ENCODE peak calls at places on chromosomes 5 and 9, in ten cellular contexts. One of them, this sample, is unnamed.
A peak's percentile ranks its signal among the peaks of the same experiment; 100 is the strongest.

GRCh38 chr9:71120439-71121247 is 778 bp downstream of the TRPM3 start:
- DNase-seq in lung: no peak
- DNase-seq in epithelial cell of esophagus: peak; percentile 2
- DNase-seq in prostate gland: no peak
- DNase-seq in AG04450: no peak
- DNase-seq in ovary: no peak
- DNase-seq in fibroblast of lung: no peak
- DNase-seq in esophagus squamous epithelium: no peak
- DNase-seq in endothelial cell: no peak
- DNase-seq in psoas muscle: no peak
- DNase-seq in this sample: no peak

GRCh38 chr9:88990721-88991065 is 575 bp upstream of the S1PR3 start:
- DNase-seq in lung: no peak
- DNase-seq in epithelial cell of esophagus: no peak
- DNase-seq in prostate gland: no peak
- DNase-seq in AG04450: no peak
- DNase-seq in ovary: no peak
- DNase-seq in fibroblast of lung: no peak
- DNase-seq in esophagus squamous epithelium: no peak
- DNase-seq in endothelial cell: peak; percentile 56
- DNase-seq in psoas muscle: no peak
- DNase-seq in this sample: no peak

GRCh38 chr5:66209350-66209749 is 65.2 kb downstream of the SREK1 start:
- DNase-seq in lung: no peak
- DNase-seq in epithelial cell of esophagus: peak; percentile 86
- DNase-seq in prostate gland: no peak
- DNase-seq in AG04450: no peak
- DNase-seq in ovary: no peak
- DNase-seq in fibroblast of lung: no peak
- DNase-seq in esophagus squamous epithelium: no peak
- DNase-seq in endothelial cell: no peak
- DNase-seq in psoas muscle: no peak
- DNase-seq in this sample: peak; percentile 98

GRCh38 chr5:5066276-5067186 is 73.6 kb upstream of the ADAMTS16 start:
- DNase-seq in lung: no peak
- DNase-seq in epithelial cell of esophagus: no peak
- DNase-seq in prostate gland: no peak
- DNase-seq in AG04450: no peak
- DNase-seq in ovary: no peak
- DNase-seq in fibroblast of lung: no peak
- DNase-seq in esophagus squamous epithelium: no peak
- DNase-seq in endothelial cell: no peak
- DNase-seq in psoas muscle: no peak
- DNase-seq in this sample: no peak

GRCh38 chr5:1172670-1173404 is 28.6 kb upstream of the SLC6A19 start:
- DNase-seq in lung: no peak
- DNase-seq in epithelial cell of esophagus: no peak
- DNase-seq in prostate gland: no peak
- DNase-seq in AG04450: no peak
- DNase-seq in ovary: no peak
- DNase-seq in fibroblast of lung: no peak
- DNase-seq in esophagus squamous epithelium: no peak
- DNase-seq in endothelial cell: no peak
- DNase-seq in psoas muscle: no peak
- DNase-seq in this sample: no peak

GRCh38 chr5:32304622-32305021 is 8.1 kb downstream of the MTMR12 start:
- DNase-seq in lung: no peak
- DNase-seq in epithelial cell of esophagus: no peak
- DNase-seq in prostate gland: no peak
- DNase-seq in AG04450: no peak
- DNase-seq in ovary: no peak
- DNase-seq in fibroblast of lung: no peak
- DNase-seq in esophagus squamous epithelium: no peak
- DNase-seq in endothelial cell: no peak
- DNase-seq in psoas muscle: no peak
- DNase-seq in this sample: no peak

GRCh38 chr9:105205787-105206511 is 38.5 kb upstream of the SLC44A1 start:
- DNase-seq in lung: peak; percentile 57
- DNase-seq in epithelial cell of esophagus: peak; percentile 16
- DNase-seq in prostate gland: no peak
- DNase-seq in AG04450: peak; percentile 73
- DNase-seq in ovary: peak; percentile 38
- DNase-seq in fibroblast of lung: peak; percentile 97
- DNase-seq in esophagus squamous epithelium: no peak
- DNase-seq in endothelial cell: no peak
- DNase-seq in psoas muscle: peak; percentile 69
- DNase-seq in this sample: peak; percentile 52

GRCh38 chr5:142016576-142016975 is 3.7 kb upstream of the GNPDA1 start:
- DNase-seq in lung: no peak
- DNase-seq in epithelial cell of esophagus: no peak
- DNase-seq in prostate gland: no peak
- DNase-seq in AG04450: no peak
- DNase-seq in ovary: no peak
- DNase-seq in fibroblast of lung: no peak
- DNase-seq in esophagus squamous epithelium: no peak
- DNase-seq in endothelial cell: no peak
- DNase-seq in psoas muscle: no peak
- DNase-seq in this sample: no peak

GRCh38 chr5:139501376-139501775 is 18.8 kb upstream of the STING1 start:
- DNase-seq in lung: no peak
- DNase-seq in epithelial cell of esophagus: no peak
- DNase-seq in prostate gland: no peak
- DNase-seq in AG04450: no peak
- DNase-seq in ovary: no peak
- DNase-seq in fibroblast of lung: no peak
- DNase-seq in esophagus squamous epithelium: no peak
- DNase-seq in endothelial cell: no peak
- DNase-seq in psoas muscle: no peak
- DNase-seq in this sample: no peak

GRCh38 chr9:137070906-137071275 is 534 bp upstream of the SAPCD2 start:
- DNase-seq in lung: no peak
- DNase-seq in epithelial cell of esophagus: no peak
- DNase-seq in prostate gland: no peak
- DNase-seq in AG04450: no peak
- DNase-seq in ovary: no peak
- DNase-seq in fibroblast of lung: no peak
- DNase-seq in esophagus squamous epithelium: no peak
- DNase-seq in endothelial cell: no peak
- DNase-seq in psoas muscle: no peak
- DNase-seq in this sample: no peak

DNA sequence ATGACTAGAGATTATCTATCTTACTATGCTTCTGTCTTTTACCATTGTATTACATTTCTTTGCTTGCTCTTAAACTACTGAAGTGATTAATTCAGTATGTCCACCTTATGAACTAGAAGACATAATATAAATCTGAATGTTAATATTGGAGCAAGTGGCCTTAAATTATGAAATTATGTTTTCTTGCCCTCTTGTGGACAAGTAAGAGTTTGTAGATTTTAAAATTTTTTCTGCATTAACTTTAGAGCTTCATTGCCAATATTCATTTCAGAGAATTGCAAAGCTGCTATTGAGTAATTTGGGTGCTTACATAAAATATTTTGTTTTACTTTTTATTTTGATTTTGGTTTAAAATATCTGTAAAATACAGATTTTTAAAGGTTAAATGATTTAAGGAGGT is 55.3 kb downstream of the RANBP17 start:
- DNase-seq in lung: no peak
- DNase-seq in epithelial cell of esophagus: no peak
- DNase-seq in prostate gland: no peak
- DNase-seq in AG04450: no peak
- DNase-seq in ovary: no peak
- DNase-seq in fibroblast of lung: peak; percentile 48
- DNase-seq in esophagus squamous epithelium: no peak
- DNase-seq in endothelial cell: no peak
- DNase-seq in psoas muscle: no peak
- DNase-seq in this sample: no peak
- TF ChIP-seq CTCF in lung: no peak
- TF ChIP-seq CTCF in epithelial cell of esophagus: no peak
- TF ChIP-seq CTCF in prostate gland: no peak
- TF ChIP-seq CTCF in AG04450: peak; percentile 36
- TF ChIP-seq CTCF in ovary: no peak
- TF ChIP-seq CTCF in fibroblast of lung: no peak
- TF ChIP-seq CTCF in esophagus squamous epithelium: no peak
- TF ChIP-seq CTCF in endothelial cell: no peak
- TF ChIP-seq CTCF in psoas muscle: no peak
- TF ChIP-seq CTCF in this sample: peak; percentile 61

DNA sequence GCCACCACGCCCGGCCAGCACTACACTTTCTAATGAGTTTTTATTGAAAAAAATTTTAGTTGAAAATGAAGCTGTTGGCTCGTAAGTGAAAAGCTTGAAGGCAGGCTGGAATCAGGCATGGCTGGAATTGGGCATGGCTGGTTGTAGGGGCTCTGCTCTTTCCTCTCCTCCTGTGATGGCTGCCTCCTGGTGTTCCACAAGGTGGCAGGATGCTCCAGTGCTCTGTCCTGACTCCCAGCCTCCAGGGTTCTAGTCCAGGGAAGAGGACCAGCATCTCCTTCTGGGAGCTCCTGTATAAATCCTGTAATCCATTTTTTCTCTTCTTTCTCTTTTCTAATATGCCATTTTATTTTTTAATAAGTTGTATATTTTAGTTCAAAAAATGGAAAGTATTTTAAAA is 57.2 kb upstream of the DHFR start:
- DNase-seq in lung: no peak
- DNase-seq in epithelial cell of esophagus: peak; percentile 39
- DNase-seq in prostate gland: no peak
- DNase-seq in AG04450: no peak
- DNase-seq in ovary: no peak
- DNase-seq in fibroblast of lung: peak; percentile 47
- DNase-seq in esophagus squamous epithelium: no peak
- DNase-seq in endothelial cell: peak; percentile 39
- DNase-seq in psoas muscle: no peak
- DNase-seq in this sample: peak; percentile 9
- TF ChIP-seq CTCF in lung: no peak
- TF ChIP-seq CTCF in epithelial cell of esophagus: peak; percentile 65
- TF ChIP-seq CTCF in prostate gland: no peak
- TF ChIP-seq CTCF in AG04450: peak; percentile 68
- TF ChIP-seq CTCF in ovary: no peak
- TF ChIP-seq CTCF in fibroblast of lung: peak; percentile 35
- TF ChIP-seq CTCF in esophagus squamous epithelium: no peak
- TF ChIP-seq CTCF in endothelial cell: no peak
- TF ChIP-seq CTCF in psoas muscle: no peak
- TF ChIP-seq CTCF in this sample: peak; percentile 52

GRCh38 chr9:124293712-124294504 is 36.2 kb downstream of the NEK6 start:
- DNase-seq in lung: no peak
- DNase-seq in epithelial cell of esophagus: peak; percentile 60
- DNase-seq in prostate gland: no peak
- DNase-seq in AG04450: no peak
- DNase-seq in ovary: no peak
- DNase-seq in fibroblast of lung: no peak
- DNase-seq in esophagus squamous epithelium: no peak
- DNase-seq in endothelial cell: no peak
- DNase-seq in psoas muscle: no peak
- DNase-seq in this sample: no peak
- TF ChIP-seq CTCF in lung: no peak
- TF ChIP-seq CTCF in epithelial cell of esophagus: no peak
- TF ChIP-seq CTCF in prostate gland: no peak
- TF ChIP-seq CTCF in AG04450: no peak
- TF ChIP-seq CTCF in ovary: no peak
- TF ChIP-seq CTCF in fibroblast of lung: no peak
- TF ChIP-seq CTCF in esophagus squamous epithelium: no peak
- TF ChIP-seq CTCF in endothelial cell: no peak
- TF ChIP-seq CTCF in psoas muscle: peak; percentile 14
- TF ChIP-seq CTCF in this sample: no peak

DNA sequence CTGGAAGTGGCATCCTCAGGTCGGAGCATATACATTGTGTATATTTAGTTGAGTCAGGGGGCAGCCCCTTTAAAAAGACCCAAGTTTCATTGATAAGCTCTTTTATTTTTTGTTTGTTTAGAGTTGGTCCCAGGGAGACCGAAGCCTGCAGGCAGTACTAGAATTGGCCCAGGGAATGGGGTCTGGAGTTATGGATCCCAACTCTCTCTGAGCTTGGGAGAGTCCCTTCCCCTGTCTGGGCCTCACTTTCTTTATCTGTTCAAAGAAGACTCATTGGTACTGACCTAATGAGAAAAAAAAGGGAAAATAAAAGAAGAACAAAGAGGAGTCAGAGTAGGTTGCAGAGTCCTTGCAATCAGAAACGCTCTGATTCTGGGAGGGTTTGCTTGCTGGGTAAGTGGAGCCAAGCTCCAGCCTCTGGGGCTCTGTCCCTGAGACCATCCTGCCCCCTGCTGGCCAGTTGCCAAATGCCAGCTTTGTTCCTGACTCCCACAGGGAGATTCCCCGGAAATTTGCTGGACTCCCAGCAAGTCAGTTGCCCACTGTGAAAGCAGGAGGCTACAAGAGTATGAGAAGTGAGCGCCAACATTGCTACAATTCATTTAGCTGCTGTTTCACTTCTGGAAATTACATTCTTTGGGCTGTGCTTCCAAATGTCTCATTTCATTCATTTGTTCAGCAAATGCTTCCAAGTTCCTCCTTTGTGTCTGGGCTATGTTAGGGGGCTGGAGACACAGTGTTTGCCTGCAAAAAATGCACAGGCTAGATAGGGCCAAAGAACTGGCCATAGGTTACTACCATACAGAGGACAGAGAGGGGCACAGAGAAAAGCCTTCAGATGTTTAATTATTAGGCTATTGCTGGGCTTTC is 156.2 kb downstream of the MELK start:
- DNase-seq in lung: peak; percentile 50
- DNase-seq in epithelial cell of esophagus: peak; percentile 76
- DNase-seq in prostate gland: peak; percentile 49
- DNase-seq in AG04450: peak; percentile 66
- DNase-seq in ovary: peak; percentile 65
- DNase-seq in fibroblast of lung: peak; percentile 72
- DNase-seq in esophagus squamous epithelium: no peak
- DNase-seq in endothelial cell: peak; percentile 95
- DNase-seq in psoas muscle: no peak
- DNase-seq in this sample: no peak
- TF ChIP-seq CTCF in lung: peak; percentile 50
- TF ChIP-seq CTCF in epithelial cell of esophagus: peak; percentile 75
- TF ChIP-seq CTCF in prostate gland: no peak
- TF ChIP-seq CTCF in AG04450: peak; percentile 84
- TF ChIP-seq CTCF in ovary: no peak
- TF ChIP-seq CTCF in fibroblast of lung: peak; percentile 58
- TF ChIP-seq CTCF in esophagus squamous epithelium: peak; percentile 39
- TF ChIP-seq CTCF in endothelial cell: peak; percentile 97
- TF ChIP-seq CTCF in psoas muscle: peak; percentile 10
- TF ChIP-seq CTCF in this sample: peak; percentile 76